ENCODE peak calls at places on chromosomes 5 and 9, in four cellular contexts. N is globus pallidus; G is endothelial cell; T is activated CD4-positive, alpha-beta T cell treated with anti-CD3 and anti-CD28 coated beads, Interleukin-2, amount 50 U/mL, for 24 hours. L is an unnamed sample.

GRCh38 chr5:143664623-143665022 is 147.3 kb upstream of the HMHB1 start:
- DNase-seq in T (no peak), G (no peak), N (no peak), L (no peak)

GRCh38 chr9:34688329-34689161 is 2.5 kb downstream of the CCL19 start:
- DNase-seq in N (no peak), G (no peak), T (no peak), L (no peak)

GRCh38 chr5:140351609-140352334 is 5.4 kb upstream of the HBEGF start:
- DNase-seq in G (peak; percentile 83), T (peak; percentile 76), N (peak; percentile 77), L (peak; percentile 53)

GRCh38 chr5:19547640-19548039 is 440.4 kb downstream of the CDH18 start:
- DNase-seq in T (no peak), G (no peak), N (no peak), L (no peak)

GRCh38 chr9:118829334-118829733 is 539.9 kb downstream of the BRINP1 start:
- DNase-seq in N (no peak), T (no peak), G (no peak), L (no peak)

GRCh38 chr9:112119225-112120045 is 55.7 kb downstream of the SUSD1 start:
- DNase-seq in N (no peak), G (no peak), T (no peak), L (peak; percentile 48)

GRCh38 chr9:95937131-95937530 is 61.6 kb downstream of the ERCC6L2 start:
- DNase-seq in T (no peak), N (no peak), G (no peak), L (no peak)

GRCh38 chr5:132776932-132777208 is 169 bp downstream of the SEPTIN8 start:
- DNase-seq in N (no peak), G (no peak), T (no peak), L (no peak)

GRCh38 chr5:159657766-159658165 is 258.5 kb upstream of the ADRA1B start:
- DNase-seq in G (no peak), T (no peak), N (no peak), L (no peak)

GRCh38 chr5:9354336-9355081 is 191.4 kb downstream of the SEMA5A start:
- DNase-seq in N (no peak), T (no peak), G (no peak), L (no peak)

GRCh38 chr9:129562917-129563316 is 58.0 kb downstream of the C9orf50 start:
- DNase-seq in G (no peak), N (no peak), T (no peak), L (no peak)

GRCh38 chr9:91348191-91348790 is 13.4 kb downstream of the AUH start:
- DNase-seq in T (no peak), G (no peak), N (no peak), L (no peak)

GRCh38 chr5:173641171-173641570 is 24.7 kb upstream of the BOD1 start:
- DNase-seq in G (no peak), N (no peak), T (no peak), L (no peak)

GRCh38 chr5:94288937-94289336 is 329.5 kb downstream of the KIAA0825 start:
- DNase-seq in G (no peak), N (no peak), T (no peak), L (no peak)

GRCh38 chr5:109063223-109063622 is 315.5 kb downstream of the FER start:
- DNase-seq in G (no peak), T (no peak), N (no peak), L (no peak)

GRCh38 chr5:168477060-168477459 is 9.2 kb upstream of the RARS1 start:
- DNase-seq in G (no peak), T (no peak), N (no peak), L (no peak)

GRCh38 chr9:114364528-114365041 is 23.2 kb downstream of the AKNA start:
- DNase-seq in T (no peak), N (no peak), G (no peak), L (no peak)